ENCODE peak calls at places on chromosome 6, in five cellular contexts. M, B, A, C and Z are unnamed samples.

GRCh38 chr6:169190144-169190584 is 63.5 kb downstream of the THBS2 start:
- DNase-seq in C (no peak), B (no peak), M (peak; percentile 99), A (peak; percentile 89), Z (peak; percentile 71)

GRCh38 chr6:89727501-89727900 is 89.0 kb upstream of the LYRM2 start:
- DNase-seq in A (no peak), M (no peak), C (no peak), B (no peak), Z (no peak)

GRCh38 chr6:105545947-105546710 is 143.2 kb upstream of the PREP start:
- DNase-seq in C (no peak), A (peak; percentile 32), B (no peak), M (peak; percentile 91), Z (peak; percentile 82)

GRCh38 chr6:168051648-168052047 is 27.4 kb downstream of the FRMD1 start:
- DNase-seq in A (no peak), C (no peak), B (no peak), M (no peak), Z (no peak)

GRCh38 chr6:35311390-35312075 is 13.9 kb downstream of the DEF6 start:
- DNase-seq in M (no peak), A (no peak), B (no peak), C (no peak), Z (no peak)

GRCh38 chr6:114008331-114008730 is 37.4 kb upstream of the HDAC2 start:
- DNase-seq in B (no peak), C (no peak), A (no peak), M (no peak), Z (no peak)

GRCh38 chr6:29834564-29835436 is 7.2 kb downstream of the HLA-G start:
- DNase-seq in C (peak; percentile 64), M (peak; percentile 8), A (no peak), B (no peak), Z (peak; percentile 15)

GRCh38 chr6:162467679-162468078 is 259.9 kb downstream of the PRKN start:
- DNase-seq in A (no peak), B (no peak), C (no peak), M (no peak), Z (no peak)

GRCh38 chr6:159434410-159434809 is 258.6 kb downstream of the SOD2 start:
- DNase-seq in B (no peak), A (no peak), C (no peak), M (no peak), Z (no peak)

GRCh38 chr6:130421567-130421966 is 55.8 kb downstream of the TMEM200A start:
- DNase-seq in A (no peak), C (no peak), B (no peak), M (peak; percentile 75), Z (peak; percentile 73)

GRCh38 chr6:41181566-41181965 is 18.6 kb upstream of the TREM2 start:
- DNase-seq in M (no peak), A (no peak), C (no peak), B (no peak), Z (no peak)

GRCh38 chr6:39801456-39802251 is 9.5 kb downstream of the DAAM2 start:
- DNase-seq in B (no peak), M (no peak), C (no peak), A (no peak), Z (no peak)

GRCh38 chr6:165049362-165049761 is 260.0 kb downstream of the C6orf118 start:
- DNase-seq in B (no peak), C (peak; percentile 69), M (peak; percentile 44), A (no peak), Z (no peak)
- TF ChIP-seq CTCF in B (peak; percentile 74), C (peak; percentile 91), M (peak; percentile 66), A (no peak), Z (peak; percentile 60)

DNA sequence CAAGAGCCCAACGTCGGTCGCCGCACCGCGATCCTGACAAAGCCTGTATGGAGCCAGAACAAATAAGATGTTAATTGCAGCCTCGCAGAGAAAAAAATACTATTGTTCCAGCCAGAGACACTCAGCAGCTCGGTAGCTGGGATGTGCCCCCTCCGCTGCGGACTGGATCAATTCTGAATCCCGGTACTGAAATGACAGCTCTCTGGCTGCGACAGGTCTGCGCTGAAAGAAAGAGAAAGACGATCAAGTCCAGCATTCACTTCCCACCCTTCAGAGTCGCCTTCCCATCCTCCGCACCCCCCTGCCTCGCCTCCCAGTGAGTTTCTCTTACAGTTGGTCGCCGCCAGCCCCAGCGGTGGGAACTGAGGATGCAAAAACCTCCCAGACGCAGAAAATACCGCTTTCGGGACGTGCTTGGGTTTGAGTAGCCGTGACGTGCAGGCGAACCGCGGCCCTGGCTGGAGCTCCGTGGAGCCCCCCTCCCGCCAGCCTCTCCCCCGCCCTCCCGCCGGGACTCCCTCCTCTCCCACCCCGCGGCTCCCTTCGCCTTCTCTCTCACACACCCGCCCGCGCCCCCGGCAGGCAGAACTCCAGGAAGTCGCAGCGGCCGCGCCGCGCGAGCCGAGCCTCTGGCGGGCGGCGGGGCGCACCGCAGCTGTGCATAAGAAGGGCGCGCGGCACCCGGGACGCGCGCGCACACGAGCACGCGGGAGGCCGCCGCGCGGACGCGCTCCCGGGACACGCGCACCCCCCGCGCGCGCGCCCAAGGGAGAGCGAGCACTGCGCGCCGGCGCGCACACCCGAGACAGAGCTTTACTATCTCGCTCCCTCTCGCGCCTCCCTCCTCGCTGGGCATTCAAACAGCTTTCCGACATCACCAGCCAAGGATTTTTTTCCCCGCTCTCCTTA is at the start of gene ADGRB3:
- DNase-seq in C (peak; percentile 89), M (peak; percentile 39), A (peak; percentile 85), B (no peak), Z (no peak)
- TF ChIP-seq CTCF in C (no peak), M (no peak), A (peak; percentile 15), B (no peak), Z (no peak)

GRCh38 chr6:157943249-157943963 is 38.3 kb upstream of the SYNJ2 start:
- DNase-seq in B (no peak), M (no peak), A (no peak), C (no peak), Z (no peak)

GRCh38 chr6:157943964-157944283 is 37.7 kb upstream of the SYNJ2 start:
- DNase-seq in M (no peak), B (no peak), C (no peak), A (no peak), Z (no peak)

GRCh38 chr6:157946053-157946617 is 35.5 kb upstream of the SYNJ2 start:
- DNase-seq in M (no peak), C (no peak), B (no peak), A (no peak), Z (no peak)

GRCh38 chr6:157944983-157945931 is 36.4 kb upstream of the SYNJ2 start:
- DNase-seq in B (no peak), A (no peak), M (no peak), C (no peak), Z (no peak)

GRCh38 chr6:157946865-157947532 is 34.7 kb upstream of the SYNJ2 start:
- DNase-seq in A (no peak), C (no peak), M (peak; percentile 22), B (no peak), Z (no peak)
- TF ChIP-seq CTCF in A (peak; percentile 62), C (no peak), M (peak; percentile 47), B (peak; percentile 26), Z (peak; percentile 41)

GRCh38 chr6:7747016-7747415 is 21.1 kb downstream of the BMP6 start:
- DNase-seq in A (no peak), M (no peak), C (no peak), B (no peak), Z (no peak)
- TF ChIP-seq CTCF in A (no peak), M (no peak), C (no peak), B (no peak), Z (no peak)

GRCh38 chr6:44099192-44099591 is 28.1 kb downstream of the MRPL14 start:
- DNase-seq in A (no peak), M (no peak), B (no peak), C (no peak), Z (no peak)

GRCh38 chr6:44094403-44095242 is 32.6 kb downstream of the MRPL14 start:
- DNase-seq in C (no peak), A (no peak), M (no peak), B (no peak), Z (no peak)

GRCh38 chr6:44093750-44094402 is 33.4 kb downstream of the MRPL14 start:
- DNase-seq in M (no peak), A (no peak), B (no peak), C (no peak), Z (no peak)

GRCh38 chr6:44097782-44098317 is 29.4 kb downstream of the MRPL14 start:
- DNase-seq in A (no peak), M (no peak), B (no peak), C (no peak), Z (no peak)

DNA sequence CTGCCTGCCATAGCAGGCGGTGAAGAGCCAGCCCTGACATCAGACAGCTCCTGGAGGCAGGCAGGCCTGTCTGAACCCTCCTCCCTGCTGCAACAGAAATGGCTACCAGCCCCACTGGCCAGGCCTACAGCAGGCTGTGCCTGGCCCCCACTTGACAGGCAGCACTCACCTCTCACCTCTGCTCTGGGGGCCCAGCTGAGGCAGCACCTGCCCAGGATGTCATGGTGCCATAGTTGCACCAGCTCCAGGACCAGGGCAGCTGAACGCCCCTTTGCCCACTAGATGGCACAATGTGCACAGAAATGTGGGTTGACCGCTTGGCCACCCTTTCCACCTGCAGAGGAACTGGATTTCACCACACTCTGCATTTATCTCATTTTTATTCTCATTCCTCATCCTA is 30.6 kb downstream of the MRPL14 start:
- DNase-seq in M (peak; percentile 72), A (peak; percentile 74), C (peak; percentile 76), B (peak; percentile 55), Z (peak; percentile 65)
- TF ChIP-seq CTCF in M (peak; percentile 80), A (peak; percentile 89), C (peak; percentile 59), B (peak; percentile 80), Z (peak; percentile 88)